ENCODE peak calls at places on chromosomes 6 and 20, in nine cellular contexts. B is PC-9, I is MG63, G is adipocyte, X is body of pancreas, T is vagina, L is breast epithelium, D is K562, O is transverse colon. Q is an unnamed sample.

GRCh38 chr6:44527961-44528644 is 140.6 kb downstream of the CDC5L start:
- DNase-seq in O (no peak), L (no peak), D (no peak), T (peak; percentile 54), X (no peak), B (no peak), I (no peak), G (no peak), Q (no peak)

GRCh38 chr6:116370717-116371383 is at the start of gene DSE:
- DNase-seq in D (peak; percentile 32), I (peak; percentile 73), B (peak; percentile 86), L (peak; percentile 61), G (peak; percentile 94), X (peak; percentile 54), T (peak; percentile 90), O (peak; percentile 78), Q (peak; percentile 52)

GRCh38 chr20:50274570-50275430 is 84.2 kb downstream of the CEBPB start:
- DNase-seq in X (peak; percentile 36), I (no peak), G (no peak), B (no peak), L (no peak), O (peak; percentile 55), T (no peak), D (no peak), Q (no peak)

GRCh38 chr6:15874351-15874750 is 211.5 kb upstream of the DTNBP1 start:
- DNase-seq in X (no peak), T (no peak), G (no peak), I (no peak), L (no peak), D (no peak), O (no peak), B (no peak), Q (no peak)

GRCh38 chr6:125507987-125508655 is 206.4 kb upstream of the HDDC2 start:
- DNase-seq in D (no peak), L (no peak), X (peak; percentile 44), I (no peak), T (no peak), B (no peak), O (peak; percentile 12), G (peak; percentile 38), Q (no peak)

GRCh38 chr6:153167907-153168306 is 36.8 kb upstream of the RGS17 start:
- DNase-seq in O (no peak), G (peak; percentile 64), D (no peak), T (no peak), X (no peak), I (no peak), B (no peak), L (no peak), Q (no peak)

GRCh38 chr20:33477386-33478234 is 12.3 kb upstream of the CBFA2T2 start:
- DNase-seq in I (no peak), G (no peak), X (no peak), L (no peak), B (peak; percentile 38), D (no peak), O (peak; percentile 78), T (no peak), Q (no peak)

GRCh38 chr20:57266251-57267157 is at the start of gene BMP7:
- DNase-seq in O (no peak), G (peak; percentile 13), T (no peak), B (peak; percentile 27), I (peak; percentile 80), D (no peak), X (peak; percentile 31), L (no peak), Q (peak; percentile 26)

GRCh38 chr20:57657537-57658446 is 37.6 kb upstream of the ZBP1 start:
- DNase-seq in T (peak; percentile 88), D (no peak), O (peak; percentile 72), I (no peak), X (peak; percentile 58), L (peak; percentile 72), B (no peak), G (no peak), Q (peak; percentile 34)

GRCh38 chr6:143158113-143158581 is 97.5 kb downstream of the AIG1 start:
- DNase-seq in O (no peak), L (no peak), T (no peak), X (no peak), D (peak; percentile 47), B (no peak), G (peak; percentile 44), I (no peak), Q (no peak)

GRCh38 chr6:38307730-38308129 is 332.0 kb downstream of the BTBD9 start:
- DNase-seq in O (no peak), T (no peak), I (no peak), B (no peak), X (no peak), D (no peak), L (no peak), G (peak; percentile 28), Q (no peak)

GRCh38 chr20:38255389-38255788 is 5.1 kb downstream of the KIAA1755 start:
- DNase-seq in B (no peak), O (no peak), X (no peak), T (no peak), I (peak; percentile 53), G (peak; percentile 59), D (no peak), L (no peak), Q (no peak)

GRCh38 chr6:57262901-57263694 is 41.0 kb upstream of the RAB23 start:
- DNase-seq in O (no peak), G (peak; percentile 81), L (no peak), D (no peak), I (peak; percentile 45), X (no peak), T (no peak), B (no peak), Q (no peak)

GRCh38 chr6:4889701-4890100 is 113.5 kb downstream of the CDYL start:
- DNase-seq in G (no peak), B (no peak), I (no peak), T (peak; percentile 52), D (no peak), L (no peak), O (no peak), X (no peak), Q (no peak)

GRCh38 chr6:109834595-109835437 is 143.3 kb upstream of the GPR6 start:
- DNase-seq in G (no peak), L (no peak), B (no peak), O (no peak), D (no peak), X (no peak), T (no peak), I (no peak), Q (peak; percentile 72)

GRCh38 chr6:30592287-30592686 is 21.0 kb downstream of the ABCF1 start:
- DNase-seq in X (no peak), O (no peak), I (no peak), T (no peak), L (no peak), D (no peak), B (no peak), G (no peak), Q (no peak)

GRCh38 chr6:30590509-30590908 is 19.3 kb downstream of the ABCF1 start:
- DNase-seq in B (no peak), G (no peak), O (no peak), I (no peak), L (no peak), T (no peak), X (no peak), D (no peak), Q (no peak)

GRCh38 chr6:30589754-30590358 is 18.6 kb downstream of the ABCF1 start:
- DNase-seq in G (no peak), D (no peak), L (no peak), B (no peak), X (no peak), O (no peak), T (no peak), I (no peak), Q (no peak)

DNA sequence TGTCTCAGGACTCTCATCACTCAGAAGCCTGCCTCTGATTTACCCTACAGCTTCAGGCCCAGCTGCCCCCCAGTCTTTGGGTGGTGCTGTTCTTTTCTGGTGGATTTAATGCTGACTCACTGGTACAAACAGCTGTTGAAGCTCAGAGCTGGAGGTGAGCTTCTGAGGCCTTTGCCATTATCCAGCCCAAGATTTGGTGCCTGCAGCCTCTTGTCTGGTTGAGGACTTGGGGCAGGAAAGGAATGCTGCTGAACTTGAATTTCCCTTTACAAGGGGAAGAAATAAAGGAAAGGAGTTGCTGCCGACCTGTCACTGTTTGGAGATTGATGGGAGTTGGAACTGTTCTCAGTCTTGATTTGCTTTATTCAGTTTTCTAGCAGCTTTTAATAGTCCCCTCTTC is 19.8 kb downstream of the ABCF1 start:
- DNase-seq in G (peak; percentile 65), D (peak; percentile 36), I (no peak), X (no peak), O (no peak), T (no peak), L (no peak), B (peak; percentile 86), Q (no peak)
- H3K36me3 ChIP-seq in G (peaks cover 74% of the 10 kb centered on the region), D (peaks cover 94% of the 10 kb centered on the region), I (peaks cover 22% of the 10 kb centered on the region), X (peaks cover 39% of the 10 kb centered on the region), O (peaks cover 37% of the 10 kb centered on the region), T (peaks cover 47% of the 10 kb centered on the region), L (peaks cover 7% of the 10 kb centered on the region), B (peaks cover 40% of the 10 kb centered on the region), Q (peaks cover 94% of the 10 kb centered on the region)

GRCh38 chr6:167918507-167919278 is 78.8 kb upstream of the KIF25 start:
- DNase-seq in B (no peak), O (no peak), G (no peak), X (no peak), T (no peak), L (no peak), D (no peak), I (no peak), Q (no peak)
- H3K36me3 ChIP-seq in B (peaks cover 38% of the 10 kb centered on the region), O (peaks cover 37% of the 10 kb centered on the region), G (peaks cover 72% of the 10 kb centered on the region), X (peaks cover 23% of the 10 kb centered on the region), T (peaks cover 60% of the 10 kb centered on the region), L (no peaks in the 10 kb centered on the region), D (peaks cover 89% of the 10 kb centered on the region), I (peaks cover 11% of the 10 kb centered on the region), Q (peaks cover 72% of the 10 kb centered on the region)

DNA sequence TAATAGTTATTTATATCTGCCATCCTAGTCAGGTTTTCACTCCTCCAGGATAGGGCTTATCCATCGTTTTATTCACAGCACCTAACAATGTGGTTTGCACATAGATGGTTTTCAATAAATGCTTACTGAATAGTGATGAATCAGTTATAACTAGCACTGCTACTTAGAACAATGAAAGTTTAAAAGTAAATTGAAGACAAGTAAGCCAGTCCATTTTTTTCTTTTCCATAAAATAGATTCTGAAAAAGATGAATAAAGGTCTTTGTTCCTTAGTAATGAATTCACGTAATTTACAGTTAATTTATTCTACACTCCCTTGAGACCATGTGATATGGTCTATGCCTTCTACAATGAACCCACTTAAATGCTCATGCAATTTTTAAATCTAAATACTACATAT is 212.5 kb downstream of the RNGTT start:
- DNase-seq in D (no peak), I (no peak), B (no peak), L (no peak), T (no peak), X (no peak), G (no peak), O (no peak), Q (no peak)
- H3K36me3 ChIP-seq in D (no peaks in the 10 kb centered on the region), I (no peaks in the 10 kb centered on the region), B (no peaks in the 10 kb centered on the region), L (no peaks in the 10 kb centered on the region), T (no peaks in the 10 kb centered on the region), X (no peaks in the 10 kb centered on the region), G (no peaks in the 10 kb centered on the region), O (no peaks in the 10 kb centered on the region), Q (no peaks in the 10 kb centered on the region)

DNA sequence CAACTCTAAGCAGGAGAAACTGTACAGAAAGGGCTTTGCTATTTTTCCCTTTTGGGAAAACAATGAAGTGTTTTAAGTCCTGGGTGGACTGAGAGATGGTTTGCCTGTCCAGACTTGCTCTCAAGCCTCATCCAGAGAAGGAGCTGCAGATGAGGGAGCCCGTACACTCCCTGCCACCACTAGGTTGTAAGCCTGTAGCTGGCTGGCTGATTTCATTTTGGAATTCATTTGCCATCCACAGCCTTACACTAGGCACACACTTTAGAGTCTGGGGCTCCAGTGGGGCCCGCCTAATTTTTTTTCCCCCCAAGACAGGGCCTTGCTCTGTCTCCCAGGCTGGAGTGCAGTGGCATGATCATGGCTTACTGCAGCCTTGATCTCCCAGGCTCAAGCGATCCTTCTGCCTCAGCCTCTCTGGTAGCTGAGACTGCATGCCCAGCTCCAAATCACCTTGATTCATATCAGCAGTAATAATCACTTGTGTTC is 28.4 kb downstream of the POFUT1 start:
- DNase-seq in B (no peak), X (no peak), L (no peak), G (no peak), T (no peak), D (no peak), I (no peak), O (no peak), Q (no peak)
- H3K36me3 ChIP-seq in B (no peaks in the 10 kb centered on the region), X (peaks cover 13% of the 10 kb centered on the region), L (no peaks in the 10 kb centered on the region), G (peaks cover 52% of the 10 kb centered on the region), T (peaks cover 22% of the 10 kb centered on the region), D (peaks cover 55% of the 10 kb centered on the region), I (peaks cover 44% of the 10 kb centered on the region), O (peaks cover 8% of the 10 kb centered on the region), Q (peaks cover 44% of the 10 kb centered on the region)